ENCODE peak calls at places on chromosomes 5 and 9, in seven cellular contexts. D, U, N, C, O, Y and B are unnamed samples.
A peak's percentile ranks its signal among the peaks of the same experiment; 100 is the strongest.

GRCh38 chr5:150114102-150114641 is 27.8 kb upstream of the CSF1R start:
- DNase-seq in D (no peak), U (no peak), N (no peak), C (no peak), O (no peak), Y (no peak), B (no peak)

GRCh38 chr5:95537501-95537900 is 17.3 kb downstream of the SKIC3 start:
- DNase-seq in D (no peak), U (no peak), N (no peak), C (no peak), O (no peak), Y (no peak), B (no peak)

GRCh38 chr9:109251080-109251775 is 69.6 kb downstream of the EPB41L4B start:
- DNase-seq in D (peak; percentile 5), U (peak; percentile 51), N (peak; percentile 79), C (no peak), O (no peak), Y (no peak), B (no peak)

GRCh38 chr9:110256392-110257096 is at the start of gene TXN:
- DNase-seq in D (peak; percentile 89), U (peak; percentile 96), N (peak; percentile 95), C (peak; percentile 94), O (peak; percentile 92), Y (peak; percentile 45), B (peak; percentile 93)

GRCh38 chr9:811101-811531 is 30.4 kb upstream of the DMRT1 start:
- DNase-seq in D (no peak), U (peak; percentile 69), N (peak; percentile 73), C (peak; percentile 55), O (no peak), Y (no peak), B (peak; percentile 76)

GRCh38 chr5:149455889-149456409 is 76.9 kb upstream of the IL17B start:
- DNase-seq in D (no peak), U (peak; percentile 86), N (peak; percentile 44), C (peak; percentile 49), O (no peak), Y (no peak), B (no peak)

GRCh38 chr5:180636403-180637075 is 12.9 kb downstream of the FLT4 start:
- DNase-seq in D (no peak), U (peak; percentile 94), N (no peak), C (no peak), O (no peak), Y (no peak), B (peak; percentile 65)

GRCh38 chr9:37455884-37456647 is 9.2 kb downstream of the ZBTB5 start:
- DNase-seq in D (no peak), U (no peak), N (peak; percentile 48), C (no peak), O (no peak), Y (no peak), B (no peak)

GRCh38 chr9:105252405-105252756 is 7.9 kb downstream of the SLC44A1 start:
- DNase-seq in D (no peak), U (no peak), N (no peak), C (no peak), O (no peak), Y (no peak), B (no peak)

GRCh38 chr5:40436535-40437237 is 243.0 kb upstream of the PTGER4 start:
- DNase-seq in D (no peak), U (no peak), N (no peak), C (no peak), O (no peak), Y (no peak), B (no peak)

GRCh38 chr5:124655943-124656459 is 90.4 kb downstream of the ZNF608 start:
- DNase-seq in D (peak; percentile 64), U (peak; percentile 87), N (peak; percentile 88), C (peak; percentile 68), O (no peak), Y (peak; percentile 95), B (no peak)

GRCh38 chr5:85545129-85545528 is 1072.6 kb upstream of the COX7C start:
- DNase-seq in D (no peak), U (no peak), N (no peak), C (no peak), O (no peak), Y (no peak), B (no peak)

GRCh38 chr5:158700231-158700996 is 399.3 kb downstream of the EBF1 start:
- DNase-seq in D (no peak), U (no peak), N (no peak), C (no peak), O (no peak), Y (no peak), B (no peak)

GRCh38 chr9:72038890-72039410 is 21.5 kb downstream of the C9orf57 start:
- DNase-seq in D (peak; percentile 72), U (peak; percentile 76), N (peak; percentile 71), C (peak; percentile 84), O (peak; percentile 25), Y (peak; percentile 11), B (peak; percentile 70)

GRCh38 chr5:140883373-140883772 is 1.4 kb downstream of the PCDHA13 start:
- DNase-seq in D (no peak), U (no peak), N (no peak), C (no peak), O (no peak), Y (no peak), B (no peak)

GRCh38 chr5:167245871-167246270 is 1045.6 kb upstream of the WWC1 start:
- DNase-seq in D (peak; percentile 9), U (peak; percentile 32), N (no peak), C (no peak), O (no peak), Y (no peak), B (no peak)

GRCh38 chr9:72588336-72588735 is 66.9 kb downstream of the TMC1 start:
- DNase-seq in D (no peak), U (no peak), N (no peak), C (no peak), O (no peak), Y (no peak), B (no peak)

GRCh38 chr5:151023651-151024050 is 3.3 kb downstream of the GPX3 start:
- DNase-seq in D (no peak), U (peak; percentile 54), N (peak; percentile 51), C (peak; percentile 82), O (no peak), Y (no peak), B (peak; percentile 61)

GRCh38 chr5:146962801-146963355 is 84.3 kb upstream of the PPP2R2B start:
- DNase-seq in D (no peak), U (peak; percentile 36), N (peak; percentile 56), C (peak; percentile 7), O (no peak), Y (no peak), B (no peak)

GRCh38 chr5:137072376-137073174 is 426.6 kb downstream of the SPOCK1 start:
- DNase-seq in D (no peak), U (peak; percentile 20), N (no peak), C (no peak), O (no peak), Y (no peak), B (no peak)

GRCh38 chr5:35246928-35247644 is 16.8 kb upstream of the PRLR start:
- DNase-seq in D (no peak), U (no peak), N (no peak), C (no peak), O (no peak), Y (no peak), B (no peak)

GRCh38 chr5:88878976-88879375 is 4.0 kb downstream of the MEF2C start:
- DNase-seq in D (no peak), U (no peak), N (no peak), C (no peak), O (no peak), Y (no peak), B (no peak)

GRCh38 chr5:135139397-135140134 is 105.5 kb upstream of the PITX1 start:
- DNase-seq in D (peak; percentile 72), U (peak; percentile 91), N (peak; percentile 85), C (peak; percentile 87), O (no peak), Y (no peak), B (no peak)

GRCh38 chr9:89991204-89991790 is 386.5 kb downstream of the GADD45G start:
- DNase-seq in D (no peak), U (no peak), N (peak; percentile 56), C (no peak), O (no peak), Y (no peak), B (no peak)

GRCh38 chr9:94806307-94806893 is 79.9 kb downstream of the AOPEP start:
- DNase-seq in D (peak; percentile 23), U (peak; percentile 31), N (peak; percentile 71), C (no peak), O (no peak), Y (no peak), B (no peak)

GRCh38 chr5:72363146-72363802 is 43.1 kb downstream of the PTCD2 start:
- DNase-seq in D (peak; percentile 26), U (peak; percentile 86), N (peak; percentile 79), C (peak; percentile 37), O (no peak), Y (no peak), B (no peak)

GRCh38 chr5:173238312-173239232 is 3.6 kb upstream of the NKX2-5 start:
- DNase-seq in D (no peak), U (no peak), N (no peak), C (no peak), O (no peak), Y (no peak), B (no peak)

GRCh38 chr5:143573568-143574170 is 170.2 kb upstream of the NR3C1 start:
- DNase-seq in D (no peak), U (no peak), N (no peak), C (no peak), O (no peak), Y (no peak), B (no peak)

GRCh38 chr5:43150075-43150474 is 29.4 kb downstream of the ZNF131 start:
- DNase-seq in D (no peak), U (no peak), N (no peak), C (no peak), O (no peak), Y (no peak), B (no peak)